ENCODE peak calls at places on chromosomes 7 and 10, in seven cellular contexts. I is stimulated activated CD8-positive, alpha-beta memory T cell treated with anti-CD3 and anti-CD28 coated beads, Interleukin-15, amount 100 ng/mL, for 24 hours; A is ovary; Q is activated CD4-positive, CD25-positive, alpha-beta regulatory T cell; M is kidney tubule cell; W is NB4; B is retina. R is an unnamed sample.

GRCh38 chr7:118511146-118511545 is 286.6 kb downstream of the ANKRD7 start:
- DNase-seq in I (no peak), A (no peak), Q (no peak), M (no peak), W (no peak), B (no peak), R (no peak)

GRCh38 chr10:121063744-121064143 is 212.6 kb downstream of the WDR11 start:
- DNase-seq in I (no peak), A (no peak), Q (no peak), M (no peak), W (no peak), B (no peak), R (no peak)

GRCh38 chr10:6072215-6072941 is 10.2 kb upstream of the IL2RA start:
- DNase-seq in I (no peak), A (no peak), Q (peak; percentile 26), M (no peak), W (no peak), B (no peak), R (no peak)

GRCh38 chr10:75708060-75708459 is 276.6 kb downstream of the LRMDA start:
- DNase-seq in I (no peak), A (no peak), Q (no peak), M (no peak), W (no peak), B (peak; percentile 29), R (no peak)

GRCh38 chr10:11783558-11783865 is 39.6 kb upstream of the PROSER2 start:
- DNase-seq in I (no peak), A (no peak), Q (no peak), M (no peak), W (no peak), B (no peak), R (no peak)

GRCh38 chr10:62817120-62817762 is 1.1 kb upstream of the EGR2 start:
- DNase-seq in I (no peak), A (peak; percentile 74), Q (no peak), M (no peak), W (peak; percentile 67), B (peak; percentile 72), R (no peak)

GRCh38 chr7:6530626-6531491 is 20.4 kb downstream of the GRID2IP start:
- DNase-seq in I (peak; percentile 46), A (no peak), Q (no peak), M (no peak), W (no peak), B (peak; percentile 40), R (no peak)

GRCh38 chr7:44372560-44373417 is 47.4 kb upstream of the CAMK2B start:
- DNase-seq in I (no peak), A (no peak), Q (no peak), M (no peak), W (no peak), B (no peak), R (no peak)

GRCh38 chr7:51451751-51452465 is 135.3 kb upstream of the COBL start:
- DNase-seq in I (no peak), A (no peak), Q (no peak), M (no peak), W (no peak), B (peak; percentile 61), R (no peak)

GRCh38 chr7:16348251-16348650 is 73.1 kb downstream of the CRPPA start:
- DNase-seq in I (no peak), A (no peak), Q (no peak), M (no peak), W (no peak), B (no peak), R (no peak)

GRCh38 chr10:125762692-125763648 is 12.7 kb downstream of the MMP21 start:
- DNase-seq in I (no peak), A (no peak), Q (no peak), M (no peak), W (no peak), B (no peak), R (no peak)

GRCh38 chr7:46291064-46291463 is 370.0 kb upstream of the IGFBP3 start:
- DNase-seq in I (no peak), A (no peak), Q (no peak), M (peak; percentile 95), W (no peak), B (no peak), R (no peak)

GRCh38 chr10:97066877-97067555 is 118.7 kb downstream of the SLIT1 start:
- DNase-seq in I (no peak), A (no peak), Q (no peak), M (no peak), W (no peak), B (no peak), R (no peak)

GRCh38 chr10:102596506-102596971 is 47.7 kb upstream of the TRIM8 start:
- DNase-seq in I (no peak), A (no peak), Q (no peak), M (peak; percentile 75), W (peak; percentile 77), B (peak; percentile 60), R (no peak)

GRCh38 chr7:1142051-1142635 is 17.9 kb downstream of the ZFAND2A start:
- DNase-seq in I (no peak), A (no peak), Q (no peak), M (no peak), W (no peak), B (no peak), R (no peak)

GRCh38 chr7:66740302-66740979 is at the start of gene RABGEF1:
- DNase-seq in I (peak; percentile 97), A (peak; percentile 99), Q (peak; percentile 92), M (peak; percentile 96), W (peak; percentile 99), B (peak; percentile 97), R (peak; percentile 71)

GRCh38 chr7:130973637-130974036 is 239.6 kb upstream of the KLF14 start:
- DNase-seq in I (no peak), A (no peak), Q (no peak), M (no peak), W (no peak), B (no peak), R (no peak)

GRCh38 chr10:27822286-27822685 is 76.7 kb upstream of the MKX start:
- DNase-seq in I (no peak), A (no peak), Q (no peak), M (peak; percentile 20), W (no peak), B (no peak), R (peak; percentile 89)

GRCh38 chr10:78774614-78774998 is 294.2 kb upstream of the ZMIZ1 start:
- DNase-seq in I (no peak), A (no peak), Q (no peak), M (no peak), W (peak; percentile 32), B (no peak), R (no peak)

GRCh38 chr7:4951903-4952636 is 6.9 kb downstream of the MMD2 start:
- DNase-seq in I (no peak), A (no peak), Q (no peak), M (peak; percentile 24), W (peak; percentile 72), B (no peak), R (no peak)

GRCh38 chr10:23702977-23703414 is 264.1 kb downstream of the OTUD1 start:
- DNase-seq in I (no peak), A (no peak), Q (no peak), M (peak; percentile 72), W (peak; percentile 75), B (peak; percentile 71), R (no peak)

GRCh38 chr10:31152421-31153133 is 120.9 kb upstream of the ZNF438 start:
- DNase-seq in I (no peak), A (no peak), Q (no peak), M (no peak), W (no peak), B (peak; percentile 35), R (no peak)

GRCh38 chr7:84674236-84674913 is 479.8 kb upstream of the SEMA3A start:
- DNase-seq in I (no peak), A (no peak), Q (no peak), M (peak; percentile 76), W (no peak), B (no peak), R (no peak)

GRCh38 chr7:30988346-30989005 is 24.7 kb downstream of the GHRHR start:
- DNase-seq in I (no peak), A (peak; percentile 51), Q (no peak), M (peak; percentile 25), W (peak; percentile 85), B (peak; percentile 78), R (no peak)

GRCh38 chr7:129188372-129188891 is at the start of gene SMO:
- DNase-seq in I (no peak), A (peak; percentile 83), Q (no peak), M (peak; percentile 43), W (no peak), B (peak; percentile 92), R (no peak)

R was measured in GM04503.